ENCODE peak calls at places on chromosomes 2 and 18, in ten cellular contexts. O is IMR-90, E is prostate gland, J is thoracic aorta, D is K562, T is HL-60, W is astrocyte, I is PC-3, V is right cardiac atrium, K is small intestine. C is an unnamed sample.

GRCh38 chr2:27320958-27321543 is 1.8 kb downstream of the MPV17 start:
- DNase-seq in O (peak; percentile 99), E (peak; percentile 80), J (no peak), D (peak; percentile 90), T (peak; percentile 49), W (peak; percentile 97), I (peak; percentile 99), V (peak; percentile 76), K (peak; percentile 86), C (no peak)

GRCh38 chr18:78364123-78364522 is 615.5 kb upstream of the SALL3 start:
- DNase-seq in O (no peak), E (no peak), J (no peak), D (no peak), T (no peak), W (no peak), I (no peak), V (no peak), K (no peak), C (no peak)

GRCh38 chr2:198374375-198375072 is 570.1 kb downstream of the PLCL1 start:
- DNase-seq in O (peak; percentile 70), E (peak; percentile 12), J (no peak), D (peak; percentile 64), T (peak; percentile 29), W (peak; percentile 44), I (peak; percentile 53), V (no peak), K (peak; percentile 55), C (no peak)

GRCh38 chr18:63752661-63753060 is 22.6 kb upstream of the SERPINB7 start:
- DNase-seq in O (no peak), E (no peak), J (no peak), D (no peak), T (no peak), W (no peak), I (no peak), V (no peak), K (no peak), C (no peak)

GRCh38 chr2:240925576-240926515 is 19.7 kb downstream of the CROCC2 start:
- DNase-seq in O (no peak), E (no peak), J (no peak), D (no peak), T (no peak), W (no peak), I (no peak), V (peak; percentile 13), K (no peak), C (peak; percentile 70)

GRCh38 chr2:135066710-135067109 is 14.6 kb downstream of the RAB3GAP1 start:
- DNase-seq in O (peak; percentile 41), E (no peak), J (no peak), D (no peak), T (no peak), W (peak; percentile 31), I (no peak), V (no peak), K (no peak), C (no peak)

GRCh38 chr2:105215586-105216192 is 25.9 kb upstream of the GPR45 start:
- DNase-seq in O (no peak), E (no peak), J (no peak), D (no peak), T (no peak), W (no peak), I (no peak), V (no peak), K (no peak), C (no peak)

GRCh38 chr2:189046275-189046674 is 72.1 kb downstream of the COL3A1 start:
- DNase-seq in O (no peak), E (no peak), J (no peak), D (no peak), T (no peak), W (no peak), I (no peak), V (no peak), K (no peak), C (no peak)

GRCh38 chr2:45458909-45459563 is 152.0 kb downstream of the SRBD1 start:
- DNase-seq in O (peak; percentile 64), E (peak; percentile 63), J (peak; percentile 9), D (peak; percentile 24), T (no peak), W (peak; percentile 66), I (peak; percentile 86), V (peak; percentile 11), K (peak; percentile 78), C (no peak)

GRCh38 chr2:242041816-242042215 is 172.3 kb downstream of the RTP5 start:
- DNase-seq in O (no peak), E (no peak), J (no peak), D (no peak), T (no peak), W (no peak), I (no peak), V (no peak), K (no peak), C (no peak)

GRCh38 chr2:242043538-242044205 is 174.1 kb downstream of the RTP5 start:
- DNase-seq in O (no peak), E (no peak), J (no peak), D (no peak), T (no peak), W (no peak), I (no peak), V (no peak), K (no peak), C (no peak)

GRCh38 chr2:242040681-242041080 is 171.2 kb downstream of the RTP5 start:
- DNase-seq in O (no peak), E (no peak), J (no peak), D (no peak), T (no peak), W (no peak), I (no peak), V (no peak), K (no peak), C (peak; percentile 64)

GRCh38 chr2:242046184-242046826 is 176.8 kb downstream of the RTP5 start:
- DNase-seq in O (no peak), E (no peak), J (no peak), D (no peak), T (no peak), W (no peak), I (no peak), V (no peak), K (no peak), C (peak; percentile 8)

GRCh38 chr2:242044206-242044590 is 174.7 kb downstream of the RTP5 start:
- DNase-seq in O (no peak), E (no peak), J (no peak), D (no peak), T (no peak), W (no peak), I (no peak), V (no peak), K (no peak), C (no peak)
- H3K4me3 ChIP-seq in O (no peak overlapping the region), E (no peak overlapping the region), J (no peak overlapping the region), D (no peak overlapping the region), T (no peak overlapping the region), W (no peak overlapping the region), I (no peak overlapping the region), V (no peak overlapping the region), K (no peak overlapping the region), C (no peak overlapping the region)

GRCh38 chr2:85758361-85759256 is 4.8 kb downstream of the ATOH8 start:
- DNase-seq in O (no peak), E (no peak), J (no peak), D (no peak), T (no peak), W (no peak), I (no peak), V (peak; percentile 57), K (no peak), C (no peak)
- H3K27me3 ChIP-seq in O (no peaks in the 10 kb centered on the region), E (no peaks in the 10 kb centered on the region), J (no peaks in the 10 kb centered on the region), D (peaks cover 76% of the 10 kb centered on the region), T (peaks cover 6% of the 10 kb centered on the region), W (peaks cover 4% of the 10 kb centered on the region), I (peaks cover 26% of the 10 kb centered on the region), V (no peaks in the 10 kb centered on the region), K (peaks cover 8% of the 10 kb centered on the region), C (peaks cover 29% of the 10 kb centered on the region)

GRCh38 chr2:77270433-77270832 is 251.7 kb downstream of the LRRTM4 start:
- DNase-seq in O (no peak), E (no peak), J (no peak), D (no peak), T (no peak), W (peak; percentile 6), I (no peak), V (no peak), K (no peak), C (no peak)

GRCh38 chr2:77271262-77271661 is 250.9 kb downstream of the LRRTM4 start:
- DNase-seq in O (no peak), E (no peak), J (no peak), D (no peak), T (no peak), W (no peak), I (no peak), V (no peak), K (no peak), C (no peak)

DNA sequence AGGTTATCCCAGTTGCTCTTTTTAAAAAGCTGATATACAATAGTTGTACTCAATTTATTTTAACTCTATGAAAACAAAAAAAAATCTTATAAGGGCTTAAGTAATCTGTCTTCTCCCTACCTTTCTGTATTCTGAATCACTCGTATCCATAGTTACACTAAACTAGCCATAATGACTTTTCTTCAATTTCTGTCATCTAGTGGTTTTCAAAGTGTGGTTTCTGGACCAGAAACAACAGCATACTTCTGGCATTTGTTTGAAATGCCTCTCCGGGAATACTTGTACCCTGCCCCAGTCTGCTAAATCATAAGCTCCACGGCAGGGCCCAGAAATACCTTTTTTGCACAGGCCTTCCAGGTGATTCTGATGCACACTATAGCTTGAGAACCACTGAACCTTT is 253.6 kb downstream of the LRRTM4 start:
- DNase-seq in O (no peak), E (no peak), J (no peak), D (no peak), T (no peak), W (peak; percentile 27), I (no peak), V (no peak), K (no peak), C (no peak)
- H3K27ac ChIP-seq in O (no peak overlapping the region), E (no peak overlapping the region), J (no peak overlapping the region), D (no peak overlapping the region), T (no peak overlapping the region), W (no peak overlapping the region), I (no peak overlapping the region), V (no peak overlapping the region), K (no peak overlapping the region), C (no peak overlapping the region)

DNA sequence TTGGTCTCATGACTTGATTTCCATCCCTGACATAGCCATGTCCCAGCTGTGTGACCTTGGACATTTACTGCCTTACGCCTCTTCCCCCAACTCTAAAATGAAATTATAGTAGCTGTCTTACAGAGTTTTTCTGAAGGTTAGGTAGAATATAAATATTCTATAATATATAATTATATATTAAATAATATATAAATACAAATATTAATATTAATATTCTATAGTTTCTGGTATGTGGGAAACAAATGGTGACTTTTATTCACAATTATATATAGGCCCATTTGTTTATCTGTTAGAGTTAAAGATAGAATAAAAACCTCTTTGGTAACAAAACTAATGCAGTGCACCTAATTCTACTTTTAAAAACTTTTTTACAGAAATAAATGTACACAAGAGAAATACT is 1.7 kb downstream of the RBBP8 start:
- DNase-seq in O (no peak), E (no peak), J (no peak), D (peak; percentile 28), T (no peak), W (no peak), I (no peak), V (no peak), K (no peak), C (no peak)
- H3K4me3 ChIP-seq in O (no peak overlapping the region), E (no peak overlapping the region), J (no peak overlapping the region), D (peak overlapping the region; percentile 79), T (peak overlapping the region; percentile 67), W (no peak overlapping the region), I (peak overlapping the region; percentile 77), V (no peak overlapping the region), K (no peak overlapping the region), C (no peak overlapping the region)

C was measured in suprapubic skin.